ENCODE peak calls at places on chromosomes 7 and 10, in seven cellular contexts. Q is BE2C, J is epithelial cell of esophagus, Y is GM23338, V is foreskin fibroblast, T is AG04450, P is AG10803. M is an unnamed sample.

GRCh38 chr7:42014625-42015412 is 222.2 kb downstream of the GLI3 start:
- DNase-seq in Q (peak), J (peak), Y (peak), V (peak), T (no peak), P (peak), M (no peak)

GRCh38 chr7:156099085-156099484 is 286.8 kb upstream of the SHH start:
- DNase-seq in Q (no peak), J (no peak), Y (no peak), V (no peak), T (no peak), P (no peak), M (no peak)

GRCh38 chr10:22851865-22852239 is 76.0 kb upstream of the ARMC3 start:
- DNase-seq in Q (no peak), J (peak), Y (no peak), V (no peak), T (no peak), P (no peak), M (no peak)

GRCh38 chr10:36254191-36254590 is 612.1 kb upstream of the FZD8 start:
- DNase-seq in Q (peak), J (peak), Y (no peak), V (no peak), T (no peak), P (peak), M (peak)

GRCh38 chr10:77629775-77630565 is 7.6 kb downstream of the KCNMA1 start:
- DNase-seq in Q (no peak), J (no peak), Y (no peak), V (peak), T (no peak), P (peak), M (no peak)

GRCh38 chr7:115368998-115369397 is 447.1 kb downstream of the MDFIC start:
- DNase-seq in Q (no peak), J (no peak), Y (peak), V (no peak), T (no peak), P (no peak), M (no peak)

GRCh38 chr7:12607134-12607533 is 36.6 kb downstream of the SCIN start:
- DNase-seq in Q (no peak), J (no peak), Y (no peak), V (peak), T (no peak), P (peak), M (no peak)

GRCh38 chr7:19982841-19983835 is 209.7 kb upstream of the TMEM196 start:
- DNase-seq in Q (peak), J (peak), Y (peak), V (peak), T (peak), P (peak), M (peak)

DNA sequence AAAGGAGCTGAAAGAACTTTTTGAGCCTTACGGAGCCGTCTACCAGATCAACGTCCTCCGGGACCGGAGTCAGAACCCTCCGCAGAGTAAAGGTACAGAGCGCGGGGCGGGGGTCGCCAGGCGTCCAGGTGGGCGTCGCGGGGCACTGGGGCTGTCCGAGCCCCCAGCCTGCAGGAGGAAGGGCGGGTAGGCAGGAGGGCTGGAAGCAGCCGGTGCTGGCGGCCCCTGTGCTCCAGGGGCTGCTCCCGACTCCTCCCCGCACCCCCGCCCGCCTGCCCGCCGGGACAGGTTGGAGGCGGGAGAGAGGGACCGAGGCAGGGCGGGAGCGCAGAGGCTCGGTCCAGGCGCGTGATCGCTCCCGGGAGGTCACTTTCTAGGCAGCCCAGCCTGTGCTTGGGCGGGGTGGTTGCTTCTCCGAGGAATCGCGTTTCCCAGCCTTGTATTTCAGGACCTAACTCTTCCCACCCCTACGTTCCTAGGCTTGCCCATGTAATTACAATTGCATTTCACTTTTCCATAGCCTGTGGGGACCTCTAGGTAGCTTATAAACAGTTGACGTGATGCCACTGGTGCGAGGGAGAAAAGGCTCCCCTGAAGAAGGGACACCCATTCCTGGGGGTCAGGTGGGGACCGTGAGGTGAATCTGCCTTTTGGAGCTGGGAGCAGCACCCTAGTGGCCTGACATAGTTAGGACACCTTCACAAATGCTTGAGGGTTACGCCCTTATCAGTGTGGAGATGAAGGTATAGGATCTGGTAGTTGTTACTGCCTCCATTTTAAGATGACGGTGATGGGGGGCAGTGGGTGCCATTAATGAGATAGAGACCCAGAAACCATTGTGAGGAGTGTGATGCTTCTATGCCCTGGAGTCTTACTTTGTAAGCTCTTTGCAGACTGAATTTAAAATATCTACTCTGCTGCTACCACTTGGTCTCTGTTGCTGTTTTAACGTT is 148.2 kb downstream of the CELF2 start:
- DNase-seq in Q (no peak), J (peak), Y (peak), V (peak), T (no peak), P (no peak), M (no peak)
- H3K4me3 ChIP-seq in Q (no peak), J (no peak), Y (peak), V (peak), T (peak), P (peak), M (peak)

GRCh38 chr7:30911561-30911969 is at the start of gene AQP1:
- DNase-seq in Q (peak), J (no peak), Y (no peak), V (peak), T (no peak), P (peak), M (no peak)

GRCh38 chr7:30912021-30912420 is 368 bp downstream of the AQP1 start:
- DNase-seq in Q (no peak), J (no peak), Y (no peak), V (no peak), T (no peak), P (no peak), M (no peak)

GRCh38 chr7:30910369-30911073 is 1.1 kb upstream of the AQP1 start:
- DNase-seq in Q (peak), J (no peak), Y (no peak), V (no peak), T (no peak), P (no peak), M (no peak)

GRCh38 chr7:30912454-30912985 is 867 bp downstream of the AQP1 start:
- DNase-seq in Q (no peak), J (no peak), Y (no peak), V (no peak), T (no peak), P (no peak), M (no peak)

DNA sequence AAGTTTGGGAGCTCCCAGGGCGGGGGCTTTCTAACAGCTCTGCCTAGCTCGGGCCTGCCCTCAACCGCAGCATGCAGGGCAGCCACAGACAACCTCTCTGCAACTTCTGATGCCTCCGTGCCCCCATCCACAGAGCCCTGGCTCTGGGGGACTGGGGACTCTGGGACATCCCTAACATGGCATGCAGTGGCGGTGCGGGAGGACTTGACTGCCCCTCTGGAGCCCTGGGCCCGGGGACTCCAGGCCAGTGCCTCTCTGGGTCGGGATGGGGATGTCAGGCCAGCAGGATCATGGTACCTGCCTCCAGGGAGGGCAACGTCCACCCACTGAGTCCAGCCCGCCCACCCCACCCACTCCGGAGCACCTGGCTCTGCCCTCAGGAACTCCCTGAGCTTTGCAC is 520 bp upstream of the AQP1 start:
- DNase-seq in Q (no peak), J (no peak), Y (no peak), V (no peak), T (no peak), P (no peak), M (no peak)
- H3K4me3 ChIP-seq in Q (no peak), J (no peak), Y (no peak), V (no peak), T (no peak), P (no peak), M (no peak)

GRCh38 chr7:28383949-28384348 is 28.4 kb upstream of the CREB5 start:
- DNase-seq in Q (peak), J (no peak), Y (no peak), V (no peak), T (no peak), P (no peak), M (no peak)

GRCh38 chr7:28395404-28395803 is 16.9 kb upstream of the CREB5 start:
- DNase-seq in Q (no peak), J (peak), Y (no peak), V (no peak), T (no peak), P (no peak), M (no peak)

GRCh38 chr7:28392289-28392688 is 20.0 kb upstream of the CREB5 start:
- DNase-seq in Q (no peak), J (no peak), Y (no peak), V (no peak), T (no peak), P (no peak), M (no peak)

DNA sequence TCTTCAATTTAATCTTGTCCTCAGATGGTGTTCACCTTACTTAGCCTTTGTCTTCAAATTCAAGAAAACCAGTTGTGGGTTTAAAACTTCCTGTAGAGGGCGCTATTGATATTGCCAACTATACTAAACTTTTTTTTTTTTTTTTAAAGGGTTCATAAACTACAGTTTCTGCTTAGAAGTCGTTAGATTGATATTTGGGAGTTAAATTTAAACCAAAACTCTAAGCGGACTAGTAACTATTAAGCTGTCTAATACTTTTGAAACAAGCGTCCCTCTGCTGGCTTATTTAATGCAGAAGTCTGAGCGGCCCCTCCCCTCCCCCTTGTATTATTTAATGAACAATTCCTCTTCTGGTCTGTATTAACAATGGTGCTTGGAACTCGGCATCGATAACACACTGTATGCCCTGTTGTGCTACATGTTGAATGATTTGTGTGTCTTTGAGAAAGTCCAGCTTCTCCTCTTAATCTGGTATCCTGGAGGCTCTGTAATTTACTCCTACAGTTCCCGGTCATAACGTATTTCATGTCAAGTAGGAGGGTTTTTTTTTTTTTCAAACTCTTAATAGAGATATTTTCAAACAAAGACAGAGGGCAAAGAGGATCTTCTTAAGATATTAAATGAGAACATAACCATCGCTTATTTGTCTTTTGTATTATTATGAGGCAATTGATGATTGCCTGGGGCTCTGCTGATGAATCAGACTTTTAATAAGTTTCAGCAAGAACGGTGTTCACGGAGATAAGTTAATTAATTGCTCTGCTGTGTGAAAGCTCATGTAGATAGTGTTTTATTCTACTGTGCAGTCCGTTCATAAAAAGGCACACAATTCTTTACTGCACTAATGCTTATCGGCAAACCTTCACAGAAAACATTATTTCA is 22.6 kb upstream of the CREB5 start:
- DNase-seq in Q (peak), J (peak), Y (peak), V (peak), T (peak), P (peak), M (no peak)
- H3K4me3 ChIP-seq in Q (peak), J (peak), Y (peak), V (peak), T (peak), P (peak), M (no peak)

GRCh38 chr7:24401628-24402593 is 117.9 kb downstream of the NPY start:
- DNase-seq in Q (no peak), J (peak), Y (no peak), V (peak), T (no peak), P (peak), M (no peak)
- H3K4me3 ChIP-seq in Q (no peak), J (no peak), Y (peak), V (peak), T (peak), P (peak), M (no peak)

GRCh38 chr10:46092523-46093195 is 46.6 kb upstream of the MSMB start:
- DNase-seq in Q (no peak), J (no peak), Y (no peak), V (no peak), T (no peak), P (no peak), M (no peak)
- H3K4me3 ChIP-seq in Q (no peak), J (no peak), Y (no peak), V (no peak), T (no peak), P (no peak), M (no peak)

DNA sequence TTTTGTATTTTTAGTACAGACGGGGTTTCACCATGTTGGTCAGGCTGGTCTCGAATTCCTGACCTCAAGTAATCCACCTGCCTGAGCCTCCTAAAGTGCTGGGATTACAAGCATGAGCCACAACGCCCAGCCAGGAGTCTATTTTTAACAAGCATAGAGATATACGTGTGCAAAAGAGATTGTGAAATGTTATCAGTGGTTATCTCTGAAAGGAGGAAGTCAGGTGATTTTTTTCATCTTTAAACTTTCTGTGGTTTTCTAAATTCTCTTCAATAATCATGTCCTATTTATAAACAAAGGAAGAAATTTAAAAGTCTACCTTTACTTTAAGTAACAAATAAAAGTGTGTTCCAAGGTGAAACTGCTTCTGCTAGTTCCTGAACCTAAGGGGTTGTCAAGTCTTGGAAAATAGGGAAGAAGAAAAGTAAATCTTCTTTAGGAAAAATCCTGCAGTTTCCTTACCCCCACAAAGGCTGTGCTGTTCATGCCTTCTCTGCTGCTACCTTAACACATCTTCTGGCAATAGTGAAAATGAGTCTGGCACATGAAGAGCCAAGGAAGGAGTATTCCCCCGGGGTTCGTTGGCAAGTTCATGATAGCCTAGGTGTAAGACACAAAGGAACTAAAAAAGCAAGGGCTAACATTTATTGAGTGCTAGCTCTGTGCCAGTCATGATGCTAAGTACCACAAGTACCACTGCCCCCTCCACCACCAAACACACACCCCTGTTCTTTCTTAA is 51.1 kb downstream of the CYP26A1 start:
- DNase-seq in Q (no peak), J (no peak), Y (no peak), V (no peak), T (no peak), P (no peak), M (no peak)
- H3K4me3 ChIP-seq in Q (no peak), J (no peak), Y (no peak), V (no peak), T (no peak), P (no peak), M (no peak)

GRCh38 chr7:27161721-27162547 is 3.4 kb downstream of the HOXA9 start:
- DNase-seq in Q (no peak), J (no peak), Y (peak), V (no peak), T (no peak), P (no peak), M (no peak)
- H3K4me3 ChIP-seq in Q (no peak), J (no peak), Y (no peak), V (peak), T (no peak), P (peak), M (no peak)

GRCh38 chr7:138935438-138936079 is 45.6 kb downstream of the KIAA1549 start:
- DNase-seq in Q (peak), J (peak), Y (no peak), V (peak), T (peak), P (peak), M (peak)
- H3K4me3 ChIP-seq in Q (peak), J (no peak), Y (no peak), V (no peak), T (no peak), P (no peak), M (no peak)

DNA sequence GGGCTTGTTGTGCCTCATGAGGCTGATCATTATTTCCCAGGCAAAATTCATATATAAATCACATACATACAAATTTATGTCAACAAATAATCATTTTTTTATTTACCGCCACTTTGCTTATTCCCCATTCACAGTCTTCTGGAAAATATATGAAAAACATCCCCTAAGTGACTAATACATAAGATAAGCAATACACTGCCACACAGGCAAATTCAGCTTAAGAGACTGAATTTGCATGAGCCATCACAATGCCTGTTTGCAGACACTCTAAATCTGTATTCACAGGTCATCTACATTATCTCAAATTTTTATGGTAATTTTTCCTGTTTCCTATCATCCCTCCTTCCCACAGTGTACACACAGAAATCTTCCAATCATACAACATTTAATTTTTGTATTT is 13.2 kb downstream of the OSBPL3 start:
- DNase-seq in Q (no peak), J (peak), Y (no peak), V (peak), T (no peak), P (no peak), M (no peak)
- H3K4me3 ChIP-seq in Q (no peak), J (no peak), Y (no peak), V (no peak), T (no peak), P (no peak), M (no peak)